ENCODE peak calls at places on chromosomes 3 and 15, in eight cellular contexts. One of them, this sample, is unnamed.
A peak's percentile ranks its signal among the peaks of the same experiment; 100 is the strongest.

GRCh38 chr3:39668420-39668819 is 141.0 kb upstream of the MYRIP start:
- DNase-seq in AG04450: peak; percentile 15
- DNase-seq in RWPE2: no peak
- DNase-seq in MM.1S: peak; percentile 58
- DNase-seq in SK-N-MC: peak; percentile 1
- DNase-seq in heart right ventricle: peak; percentile 4
- DNase-seq in skeletal muscle cell: peak; percentile 21
- DNase-seq in tibial artery: no peak
- DNase-seq in this sample: no peak

GRCh38 chr15:51802593-51802992 is 26.9 kb upstream of the TMOD3 start:
- DNase-seq in AG04450: no peak
- DNase-seq in RWPE2: no peak
- DNase-seq in MM.1S: no peak
- DNase-seq in SK-N-MC: no peak
- DNase-seq in heart right ventricle: no peak
- DNase-seq in skeletal muscle cell: no peak
- DNase-seq in tibial artery: no peak
- DNase-seq in this sample: no peak

GRCh38 chr3:21484323-21485154 is 266.5 kb downstream of the ZNF385D start:
- DNase-seq in AG04450: peak; percentile 34
- DNase-seq in RWPE2: no peak
- DNase-seq in MM.1S: peak; percentile 76
- DNase-seq in SK-N-MC: no peak
- DNase-seq in heart right ventricle: peak; percentile 64
- DNase-seq in skeletal muscle cell: peak; percentile 23
- DNase-seq in tibial artery: peak; percentile 59
- DNase-seq in this sample: peak; percentile 3

GRCh38 chr3:107431298-107432012 is 54.2 kb downstream of the CCDC54 start:
- DNase-seq in AG04450: no peak
- DNase-seq in RWPE2: peak; percentile 59
- DNase-seq in MM.1S: peak; percentile 51
- DNase-seq in SK-N-MC: no peak
- DNase-seq in heart right ventricle: peak; percentile 79
- DNase-seq in skeletal muscle cell: no peak
- DNase-seq in tibial artery: peak; percentile 86
- DNase-seq in this sample: peak; percentile 80

GRCh38 chr3:18416332-18416731 is 8.8 kb downstream of the SATB1 start:
- DNase-seq in AG04450: no peak
- DNase-seq in RWPE2: no peak
- DNase-seq in MM.1S: no peak
- DNase-seq in SK-N-MC: no peak
- DNase-seq in heart right ventricle: no peak
- DNase-seq in skeletal muscle cell: no peak
- DNase-seq in tibial artery: no peak
- DNase-seq in this sample: no peak

GRCh38 chr15:62163847-62164499 is 1.1 kb downstream of the C2CD4B start:
- DNase-seq in AG04450: no peak
- DNase-seq in RWPE2: no peak
- DNase-seq in MM.1S: no peak
- DNase-seq in SK-N-MC: no peak
- DNase-seq in heart right ventricle: no peak
- DNase-seq in skeletal muscle cell: no peak
- DNase-seq in tibial artery: no peak
- DNase-seq in this sample: peak; percentile 67

GRCh38 chr3:134885877-134886621 is 91.0 kb downstream of the EPHB1 start:
- DNase-seq in AG04450: no peak
- DNase-seq in RWPE2: no peak
- DNase-seq in MM.1S: peak; percentile 46
- DNase-seq in SK-N-MC: no peak
- DNase-seq in heart right ventricle: no peak
- DNase-seq in skeletal muscle cell: peak; percentile 3
- DNase-seq in tibial artery: no peak
- DNase-seq in this sample: peak; percentile 49

GRCh38 chr15:22895465-22896190 is 57.2 kb downstream of the NIPA2 start:
- DNase-seq in AG04450: no peak
- DNase-seq in RWPE2: peak; percentile 96
- DNase-seq in MM.1S: no peak
- DNase-seq in SK-N-MC: no peak
- DNase-seq in heart right ventricle: no peak
- DNase-seq in skeletal muscle cell: no peak
- DNase-seq in tibial artery: no peak
- DNase-seq in this sample: no peak

GRCh38 chr15:51342249-51342999 is 969 bp downstream of the GLDN start:
- DNase-seq in AG04450: no peak
- DNase-seq in RWPE2: no peak
- DNase-seq in MM.1S: no peak
- DNase-seq in SK-N-MC: no peak
- DNase-seq in heart right ventricle: no peak
- DNase-seq in skeletal muscle cell: no peak
- DNase-seq in tibial artery: no peak
- DNase-seq in this sample: peak; percentile 43

GRCh38 chr3:129121016-129121791 is 400 bp downstream of the RAB43 start:
- DNase-seq in AG04450: no peak
- DNase-seq in RWPE2: no peak
- DNase-seq in MM.1S: no peak
- DNase-seq in SK-N-MC: no peak
- DNase-seq in heart right ventricle: no peak
- DNase-seq in skeletal muscle cell: no peak
- DNase-seq in tibial artery: no peak
- DNase-seq in this sample: peak; percentile 79

GRCh38 chr15:89457086-89457485 is 39.3 kb downstream of the RHCG start:
- DNase-seq in AG04450: no peak
- DNase-seq in RWPE2: no peak
- DNase-seq in MM.1S: peak; percentile 48
- DNase-seq in SK-N-MC: no peak
- DNase-seq in heart right ventricle: no peak
- DNase-seq in skeletal muscle cell: no peak
- DNase-seq in tibial artery: no peak
- DNase-seq in this sample: peak; percentile 73

GRCh38 chr15:89132611-89133242 is 44.5 kb downstream of the ABHD2 start:
- DNase-seq in AG04450: no peak
- DNase-seq in RWPE2: peak; percentile 20
- DNase-seq in MM.1S: peak; percentile 35
- DNase-seq in SK-N-MC: no peak
- DNase-seq in heart right ventricle: peak; percentile 53
- DNase-seq in skeletal muscle cell: no peak
- DNase-seq in tibial artery: peak; percentile 72
- DNase-seq in this sample: no peak

GRCh38 chr15:91254766-91255165 is 154.7 kb downstream of the SV2B start:
- DNase-seq in AG04450: no peak
- DNase-seq in RWPE2: no peak
- DNase-seq in MM.1S: no peak
- DNase-seq in SK-N-MC: no peak
- DNase-seq in heart right ventricle: no peak
- DNase-seq in skeletal muscle cell: no peak
- DNase-seq in tibial artery: no peak
- DNase-seq in this sample: no peak

GRCh38 chr3:187183903-187184302 is 13.4 kb upstream of the RTP1 start:
- DNase-seq in AG04450: no peak
- DNase-seq in RWPE2: no peak
- DNase-seq in MM.1S: no peak
- DNase-seq in SK-N-MC: no peak
- DNase-seq in heart right ventricle: no peak
- DNase-seq in skeletal muscle cell: no peak
- DNase-seq in tibial artery: no peak
- DNase-seq in this sample: no peak

GRCh38 chr3:158918008-158918407 is 116.2 kb downstream of the MFSD1 start:
- DNase-seq in AG04450: no peak
- DNase-seq in RWPE2: no peak
- DNase-seq in MM.1S: peak; percentile 82
- DNase-seq in SK-N-MC: no peak
- DNase-seq in heart right ventricle: peak; percentile 11
- DNase-seq in skeletal muscle cell: peak; percentile 48
- DNase-seq in tibial artery: no peak
- DNase-seq in this sample: peak; percentile 42

DNA sequence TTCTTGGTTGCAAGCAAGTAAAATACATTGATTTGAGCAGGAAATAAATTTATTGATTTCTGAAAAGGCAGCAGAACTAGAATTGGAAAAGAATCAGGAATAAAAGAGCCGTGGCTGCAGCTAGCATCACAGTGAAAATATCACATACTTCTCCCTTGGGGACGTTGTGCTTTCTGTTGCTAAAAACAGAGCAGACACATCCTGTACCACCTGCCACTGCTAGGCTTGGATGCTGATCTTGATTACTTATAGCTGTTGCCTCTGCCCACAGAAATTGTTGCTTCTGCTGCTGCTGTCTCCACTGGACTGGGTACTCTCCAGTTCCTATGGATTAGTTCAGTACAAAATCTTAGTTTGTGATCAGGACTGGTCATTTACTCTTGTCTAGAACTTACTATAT is 283.8 kb downstream of the C3orf38 start:
- DNase-seq in AG04450: no peak
- DNase-seq in RWPE2: no peak
- DNase-seq in MM.1S: peak; percentile 83
- DNase-seq in SK-N-MC: no peak
- DNase-seq in heart right ventricle: peak; percentile 6
- DNase-seq in skeletal muscle cell: no peak
- DNase-seq in tibial artery: no peak
- DNase-seq in this sample: no peak
- H3K4me3 ChIP-seq in AG04450: no peak overlapping the region
- H3K4me3 ChIP-seq in RWPE2: no peak overlapping the region
- H3K4me3 ChIP-seq in MM.1S: peak overlapping the region; percentile 5
- H3K4me3 ChIP-seq in SK-N-MC: no peak overlapping the region
- H3K4me3 ChIP-seq in heart right ventricle: no peak overlapping the region
- H3K4me3 ChIP-seq in skeletal muscle cell: no peak overlapping the region
- H3K4me3 ChIP-seq in tibial artery: no peak overlapping the region
- H3K4me3 ChIP-seq in this sample: no peak overlapping the region

GRCh38 chr15:60969658-60970057 is 259.4 kb downstream of the RORA start:
- DNase-seq in AG04450: no peak
- DNase-seq in RWPE2: no peak
- DNase-seq in MM.1S: no peak
- DNase-seq in SK-N-MC: no peak
- DNase-seq in heart right ventricle: no peak
- DNase-seq in skeletal muscle cell: no peak
- DNase-seq in tibial artery: no peak
- DNase-seq in this sample: no peak
- H3K4me3 ChIP-seq in AG04450: no peak overlapping the region
- H3K4me3 ChIP-seq in RWPE2: no peak overlapping the region
- H3K4me3 ChIP-seq in MM.1S: no peak overlapping the region
- H3K4me3 ChIP-seq in SK-N-MC: no peak overlapping the region
- H3K4me3 ChIP-seq in heart right ventricle: no peak overlapping the region
- H3K4me3 ChIP-seq in skeletal muscle cell: no peak overlapping the region
- H3K4me3 ChIP-seq in tibial artery: no peak overlapping the region
- H3K4me3 ChIP-seq in this sample: no peak overlapping the region

GRCh38 chr3:77525283-77525682 is 485.4 kb downstream of the ROBO2 start:
- DNase-seq in AG04450: no peak
- DNase-seq in RWPE2: no peak
- DNase-seq in MM.1S: no peak
- DNase-seq in SK-N-MC: no peak
- DNase-seq in heart right ventricle: no peak
- DNase-seq in skeletal muscle cell: no peak
- DNase-seq in tibial artery: no peak
- DNase-seq in this sample: no peak

GRCh38 chr3:77524467-77524866 is 484.6 kb downstream of the ROBO2 start:
- DNase-seq in AG04450: no peak
- DNase-seq in RWPE2: no peak
- DNase-seq in MM.1S: no peak
- DNase-seq in SK-N-MC: no peak
- DNase-seq in heart right ventricle: no peak
- DNase-seq in skeletal muscle cell: no peak
- DNase-seq in tibial artery: no peak
- DNase-seq in this sample: no peak

GRCh38 chr3:77530870-77531269 is 491.0 kb downstream of the ROBO2 start:
- DNase-seq in AG04450: peak; percentile 24
- DNase-seq in RWPE2: no peak
- DNase-seq in MM.1S: no peak
- DNase-seq in SK-N-MC: no peak
- DNase-seq in heart right ventricle: no peak
- DNase-seq in skeletal muscle cell: no peak
- DNase-seq in tibial artery: no peak
- DNase-seq in this sample: no peak

GRCh38 chr3:77529522-77529921 is 489.6 kb downstream of the ROBO2 start:
- DNase-seq in AG04450: no peak
- DNase-seq in RWPE2: no peak
- DNase-seq in MM.1S: no peak
- DNase-seq in SK-N-MC: no peak
- DNase-seq in heart right ventricle: no peak
- DNase-seq in skeletal muscle cell: no peak
- DNase-seq in tibial artery: no peak
- DNase-seq in this sample: no peak

DNA sequence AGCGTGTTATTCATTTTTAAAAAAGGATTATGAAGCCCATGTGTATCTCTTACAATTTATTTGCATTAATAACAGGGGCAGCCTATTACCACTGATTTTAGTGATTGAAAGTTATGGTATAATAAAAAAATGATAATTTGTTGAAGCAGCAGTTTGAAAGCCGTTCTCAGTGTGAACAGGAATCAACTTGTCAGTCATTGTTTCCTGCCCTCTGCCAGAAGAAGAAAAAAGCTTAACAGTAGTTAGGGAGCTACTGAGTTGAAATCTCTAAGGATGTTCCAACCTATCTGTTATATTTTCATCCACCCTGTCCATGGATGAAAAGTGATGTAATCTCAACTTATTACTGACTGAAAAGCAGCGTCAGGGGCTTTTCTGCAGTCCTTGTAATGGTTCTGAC is 486.7 kb downstream of the ROBO2 start:
- DNase-seq in AG04450: no peak
- DNase-seq in RWPE2: no peak
- DNase-seq in MM.1S: no peak
- DNase-seq in SK-N-MC: no peak
- DNase-seq in heart right ventricle: no peak
- DNase-seq in skeletal muscle cell: no peak
- DNase-seq in tibial artery: no peak
- DNase-seq in this sample: no peak
- H3K4me3 ChIP-seq in AG04450: no peak overlapping the region
- H3K4me3 ChIP-seq in RWPE2: no peak overlapping the region
- H3K4me3 ChIP-seq in MM.1S: no peak overlapping the region
- H3K4me3 ChIP-seq in SK-N-MC: no peak overlapping the region
- H3K4me3 ChIP-seq in heart right ventricle: no peak overlapping the region
- H3K4me3 ChIP-seq in skeletal muscle cell: no peak overlapping the region
- H3K4me3 ChIP-seq in tibial artery: no peak overlapping the region
- H3K4me3 ChIP-seq in this sample: no peak overlapping the region

GRCh38 chr3:123046262-123046873 is 18.8 kb upstream of the SEMA5B start:
- DNase-seq in AG04450: no peak
- DNase-seq in RWPE2: no peak
- DNase-seq in MM.1S: no peak
- DNase-seq in SK-N-MC: no peak
- DNase-seq in heart right ventricle: no peak
- DNase-seq in skeletal muscle cell: no peak
- DNase-seq in tibial artery: no peak
- DNase-seq in this sample: no peak

GRCh38 chr3:123038751-123039150 is 11.2 kb upstream of the SEMA5B start:
- DNase-seq in AG04450: no peak
- DNase-seq in RWPE2: no peak
- DNase-seq in MM.1S: no peak
- DNase-seq in SK-N-MC: no peak
- DNase-seq in heart right ventricle: no peak
- DNase-seq in skeletal muscle cell: no peak
- DNase-seq in tibial artery: no peak
- DNase-seq in this sample: no peak

GRCh38 chr3:123039178-123039577 is 11.6 kb upstream of the SEMA5B start:
- DNase-seq in AG04450: no peak
- DNase-seq in RWPE2: no peak
- DNase-seq in MM.1S: no peak
- DNase-seq in SK-N-MC: no peak
- DNase-seq in heart right ventricle: no peak
- DNase-seq in skeletal muscle cell: no peak
- DNase-seq in tibial artery: no peak
- DNase-seq in this sample: no peak

GRCh38 chr3:123044981-123045763 is 17.6 kb upstream of the SEMA5B start:
- DNase-seq in AG04450: no peak
- DNase-seq in RWPE2: no peak
- DNase-seq in MM.1S: peak; percentile 61
- DNase-seq in SK-N-MC: no peak
- DNase-seq in heart right ventricle: no peak
- DNase-seq in skeletal muscle cell: no peak
- DNase-seq in tibial artery: no peak
- DNase-seq in this sample: no peak

GRCh38 chr3:123042413-123042812 is 14.8 kb upstream of the SEMA5B start:
- DNase-seq in AG04450: no peak
- DNase-seq in RWPE2: no peak
- DNase-seq in MM.1S: no peak
- DNase-seq in SK-N-MC: no peak
- DNase-seq in heart right ventricle: peak; percentile 14
- DNase-seq in skeletal muscle cell: no peak
- DNase-seq in tibial artery: no peak
- DNase-seq in this sample: no peak
- H3K4me3 ChIP-seq in AG04450: no peak overlapping the region
- H3K4me3 ChIP-seq in RWPE2: no peak overlapping the region
- H3K4me3 ChIP-seq in MM.1S: no peak overlapping the region
- H3K4me3 ChIP-seq in SK-N-MC: no peak overlapping the region
- H3K4me3 ChIP-seq in heart right ventricle: no peak overlapping the region
- H3K4me3 ChIP-seq in skeletal muscle cell: no peak overlapping the region
- H3K4me3 ChIP-seq in tibial artery: no peak overlapping the region
- H3K4me3 ChIP-seq in this sample: no peak overlapping the region